ENCODE peak calls at places on chromosomes 16 and 17, in nine cellular contexts. S is NCI-H1105; I is NAMALWA; A is GOT3; P is stimulated activated CD8-positive, alpha-beta memory T cell treated with anti-CD3 and anti-CD28 coated beads, Interleukin-4, amount 100 ng/mL, for 1 hour; L is HuH-7; T is activated CD8-positive, alpha-beta memory T cell treated with anti-CD3 and anti-CD28 coated beads, Interleukin-2, amount 50 U/mL, for 48 hours; Y is heart right ventricle; D is HEK293T. J is an unnamed sample.

GRCh38 chr17:17205368-17206148 is 575 bp downstream of the PLD6 start:
- DNase-seq in Y (peak), A (no peak), S (peak), T (peak), L (peak), D (peak), P (no peak), I (peak), J (no peak)

GRCh38 chr17:42677921-42678781 is 1.4 kb upstream of the PLEKHH3 start:
- DNase-seq in P (peak), A (peak), Y (peak), T (peak), D (peak), I (peak), L (peak), S (peak), J (peak)

GRCh38 chr16:56424404-56424765 is 960 bp downstream of the AMFR start:
- DNase-seq in Y (no peak), A (no peak), I (no peak), T (no peak), L (peak), D (peak), S (no peak), P (no peak), J (no peak)

GRCh38 chr17:17191961-17192381 is 14.2 kb downstream of the PLD6 start:
- DNase-seq in S (no peak), Y (no peak), L (no peak), P (no peak), D (no peak), T (no peak), I (peak), A (no peak), J (peak)

GRCh38 chr16:5490499-5490898 is 392.9 kb upstream of the EEF2KMT start:
- DNase-seq in Y (no peak), I (peak), D (peak), A (no peak), L (peak), S (no peak), T (peak), P (no peak), J (peak)

GRCh38 chr17:50682441-50682840 is 25.3 kb downstream of the ANKRD40 start:
- DNase-seq in D (no peak), S (no peak), Y (no peak), I (no peak), L (no peak), P (no peak), T (no peak), A (no peak), J (no peak)

GRCh38 chr17:57294629-57295501 is 38.5 kb downstream of the MSI2 start:
- DNase-seq in I (no peak), D (no peak), L (no peak), P (peak), A (no peak), T (no peak), S (peak), Y (peak), J (peak)

GRCh38 chr16:89097528-89097846 is 3.8 kb downstream of the ACSF3 start:
- DNase-seq in S (no peak), Y (no peak), L (no peak), T (no peak), D (no peak), I (peak), A (no peak), P (no peak), J (no peak)

GRCh38 chr16:3907586-3907985 is 27.1 kb upstream of the CREBBP start:
- DNase-seq in D (no peak), T (no peak), A (no peak), I (no peak), S (no peak), Y (no peak), L (no peak), P (no peak), J (no peak)

GRCh38 chr16:76190059-76190458 is 87.1 kb upstream of the CNTNAP4 start:
- DNase-seq in P (no peak), Y (no peak), A (no peak), I (no peak), L (no peak), T (no peak), D (no peak), S (no peak), J (no peak)

GRCh38 chr16:19066988-19067348 is 446 bp upstream of the COQ7 start:
- DNase-seq in Y (no peak), T (no peak), P (no peak), S (no peak), I (no peak), L (no peak), D (no peak), A (no peak), J (no peak)

GRCh38 chr16:82368041-82368440 is 198.0 kb upstream of the MPHOSPH6 start:
- DNase-seq in I (peak), P (no peak), A (no peak), T (no peak), S (no peak), L (peak), D (peak), Y (peak), J (peak)

J was measured in NCI-H524.